ENCODE peak calls at places on chromosome 20, in nine cellular contexts. Z is neural crest cell, H is DMS 273 treated with DMSO at 0.1 percent for 48 hours, C is T-cell, U is B cell, F is left lung, D is WTC11, T is ascending aorta, Q is fibroblast of gingiva. M is an unnamed sample.
A peak's percentile ranks its signal among the peaks of the same experiment; 100 is the strongest.

GRCh38 chr20:47785900-47786762 is 850 bp upstream of the SULF2 start:
- DNase-seq in Z (peak; percentile 75), H (peak; percentile 85), C (no peak), U (peak; percentile 66), F (no peak), D (peak; percentile 63), T (no peak), Q (peak; percentile 60), M (no peak)

GRCh38 chr20:57795347-57795697 is 85.5 kb upstream of the PMEPA1 start:
- DNase-seq in Z (no peak), H (no peak), C (no peak), U (no peak), F (no peak), D (no peak), T (no peak), Q (no peak), M (no peak)

GRCh38 chr20:17943343-17943742 is 25.3 kb downstream of the SNX5 start:
- DNase-seq in Z (no peak), H (no peak), C (no peak), U (peak; percentile 38), F (no peak), D (no peak), T (no peak), Q (no peak), M (no peak)

GRCh38 chr20:16505894-16506293 is 67.4 kb downstream of the KIF16B start:
- DNase-seq in Z (no peak), H (no peak), C (no peak), U (peak; percentile 46), F (no peak), D (no peak), T (no peak), Q (no peak), M (no peak)

GRCh38 chr20:18007534-18008292 is 38.9 kb downstream of the MGME1 start:
- DNase-seq in Z (no peak), H (no peak), C (no peak), U (no peak), F (no peak), D (no peak), T (no peak), Q (peak; percentile 9), M (no peak)

GRCh38 chr20:39013662-39014109 is 51.5 kb downstream of the DHX35 start:
- DNase-seq in Z (no peak), H (no peak), C (no peak), U (no peak), F (no peak), D (no peak), T (no peak), Q (no peak), M (no peak)

GRCh38 chr20:1155342-1155741 is 29.4 kb downstream of the TMEM74B start:
- DNase-seq in Z (no peak), H (no peak), C (no peak), U (no peak), F (no peak), D (no peak), T (no peak), Q (no peak), M (no peak)

GRCh38 chr20:34052414-34052813 is 58.7 kb downstream of the RALY start:
- DNase-seq in Z (no peak), H (no peak), C (no peak), U (no peak), F (no peak), D (no peak), T (no peak), Q (peak; percentile 56), M (no peak)

GRCh38 chr20:45836841-45837240 is 3.2 kb downstream of the SNX21 start:
- DNase-seq in Z (no peak), H (peak; percentile 81), C (no peak), U (no peak), F (no peak), D (no peak), T (no peak), Q (no peak), M (no peak)

GRCh38 chr20:41150664-41151063 is 13.3 kb downstream of the PLCG1 start:
- DNase-seq in Z (no peak), H (peak; percentile 47), C (no peak), U (peak; percentile 31), F (no peak), D (no peak), T (no peak), Q (no peak), M (peak; percentile 29)

GRCh38 chr20:2890743-2891142 is 17.5 kb downstream of the PTPRA start:
- DNase-seq in Z (no peak), H (no peak), C (no peak), U (no peak), F (no peak), D (no peak), T (no peak), Q (no peak), M (no peak)

GRCh38 chr20:37442986-37443385 is 78.1 kb upstream of the NNAT start:
- DNase-seq in Z (no peak), H (no peak), C (no peak), U (no peak), F (no peak), D (no peak), T (no peak), Q (no peak), M (no peak)

GRCh38 chr20:40339661-40340449 is 349.2 kb downstream of the MAFB start:
- DNase-seq in Z (no peak), H (no peak), C (no peak), U (no peak), F (peak; percentile 86), D (no peak), T (peak; percentile 25), Q (no peak), M (no peak)

GRCh38 chr20:19802492-19803158 is 44.6 kb downstream of the RIN2 start:
- DNase-seq in Z (no peak), H (peak; percentile 44), C (no peak), U (peak; percentile 30), F (no peak), D (peak; percentile 30), T (no peak), Q (no peak), M (no peak)

GRCh38 chr20:53942121-53942816 is 128.1 kb downstream of the BCAS1 start:
- DNase-seq in Z (no peak), H (no peak), C (no peak), U (peak; percentile 73), F (no peak), D (peak; percentile 34), T (no peak), Q (no peak), M (no peak)

GRCh38 chr20:35871311-35871771 is 83.0 kb downstream of the SCAND1 start:
- DNase-seq in Z (no peak), H (no peak), C (no peak), U (no peak), F (no peak), D (no peak), T (no peak), Q (peak; percentile 43), M (no peak)

GRCh38 chr20:2507875-2508630 is 662 bp downstream of the ZNF343 start:
- DNase-seq in Z (no peak), H (no peak), C (no peak), U (no peak), F (no peak), D (no peak), T (no peak), Q (no peak), M (no peak)

GRCh38 chr20:54933212-54933904 is 458.0 kb downstream of the DOK5 start:
- DNase-seq in Z (no peak), H (no peak), C (no peak), U (no peak), F (no peak), D (no peak), T (no peak), Q (no peak), M (no peak)

GRCh38 chr20:48975955-48976354 is 54.4 kb downstream of the ARFGEF2 start:
- DNase-seq in Z (no peak), H (no peak), C (no peak), U (no peak), F (no peak), D (no peak), T (no peak), Q (no peak), M (no peak)

GRCh38 chr20:48189177-48189576 is 403.9 kb upstream of the SULF2 start:
- DNase-seq in Z (no peak), H (no peak), C (no peak), U (no peak), F (no peak), D (peak; percentile 34), T (no peak), Q (no peak), M (no peak)

GRCh38 chr20:33716498-33716897 is 3.6 kb downstream of the PXMP4 start:
- DNase-seq in Z (no peak), H (no peak), C (no peak), U (no peak), F (no peak), D (no peak), T (no peak), Q (no peak), M (no peak)

GRCh38 chr20:17559338-17559737 is 10.5 kb upstream of the DSTN start:
- DNase-seq in Z (no peak), H (no peak), C (no peak), U (no peak), F (no peak), D (no peak), T (no peak), Q (no peak), M (no peak)

GRCh38 chr20:15702161-15702560 is 871.1 kb downstream of the KIF16B start:
- DNase-seq in Z (no peak), H (no peak), C (no peak), U (no peak), F (no peak), D (no peak), T (no peak), Q (peak; percentile 72), M (no peak)